ENCODE peak calls at places on chromosomes 16 and 17, in ten cellular contexts. C is ovary, S is mammary epithelial cell, M is fibroblast of lung, O is upper lobe of right lung, X is iPS DF 6.9, L is uterus, K is HAP-1, V is IMR-90, H is adrenal gland. W is an unnamed sample.
A peak's percentile ranks its signal among the peaks of the same experiment; 100 is the strongest.

GRCh38 chr17:81082177-81083073 is 47.5 kb downstream of the BAIAP2 start:
- DNase-seq in C (no peak), S (peak; percentile 77), M (no peak), O (peak; percentile 86), X (no peak), L (no peak), K (no peak), V (no peak), H (no peak), W (no peak)

GRCh38 chr17:35313875-35314409 is 59.5 kb downstream of the SLFN11 start:
- DNase-seq in C (peak; percentile 38), S (no peak), M (no peak), O (peak; percentile 63), X (no peak), L (peak; percentile 26), K (no peak), V (no peak), H (peak; percentile 16), W (peak; percentile 1)

GRCh38 chr16:80938035-80938927 is 68.4 kb downstream of the CMC2 start:
- DNase-seq in C (peak; percentile 55), S (peak; percentile 35), M (peak; percentile 94), O (no peak), X (no peak), L (peak; percentile 77), K (peak; percentile 51), V (peak; percentile 94), H (peak; percentile 86), W (no peak)

GRCh38 chr16:12771341-12771798 is 32.3 kb downstream of the CPPED1 start:
- DNase-seq in C (no peak), S (peak; percentile 48), M (no peak), O (no peak), X (no peak), L (no peak), K (no peak), V (no peak), H (no peak), W (no peak)

GRCh38 chr16:50635505-50636392 is 45.4 kb downstream of the SNX20 start:
- DNase-seq in C (no peak), S (no peak), M (no peak), O (no peak), X (no peak), L (no peak), K (peak; percentile 8), V (no peak), H (no peak), W (peak; percentile 31)

GRCh38 chr16:73068546-73069401 is 20.8 kb upstream of the ZFHX3 start:
- DNase-seq in C (no peak), S (peak; percentile 85), M (peak; percentile 96), O (peak; percentile 90), X (no peak), L (peak; percentile 64), K (no peak), V (peak; percentile 99), H (peak; percentile 61), W (no peak)

GRCh38 chr17:43094129-43094834 is 30.9 kb downstream of the BRCA1 start:
- DNase-seq in C (no peak), S (no peak), M (peak; percentile 36), O (no peak), X (no peak), L (no peak), K (no peak), V (peak; percentile 68), H (no peak), W (no peak)

GRCh38 chr17:80861892-80862291 is 129.7 kb upstream of the CHMP6 start:
- DNase-seq in C (no peak), S (peak; percentile 98), M (peak; percentile 49), O (no peak), X (no peak), L (no peak), K (no peak), V (peak; percentile 30), H (peak; percentile 22), W (no peak)

GRCh38 chr16:57611184-57611583 is 17.2 kb upstream of the ADGRG1 start:
- DNase-seq in C (no peak), S (no peak), M (peak; percentile 62), O (no peak), X (no peak), L (no peak), K (no peak), V (peak; percentile 81), H (no peak), W (no peak)

GRCh38 chr17:45320349-45320930 is 3.6 kb upstream of the MAP3K14 start:
- DNase-seq in C (no peak), S (peak; percentile 76), M (peak; percentile 42), O (no peak), X (no peak), L (no peak), K (no peak), V (peak; percentile 56), H (no peak), W (no peak)

GRCh38 chr17:15945493-15946209 is 721 bp downstream of the ADORA2B start:
- DNase-seq in C (peak; percentile 36), S (peak; percentile 36), M (peak; percentile 37), O (peak; percentile 79), X (no peak), L (no peak), K (no peak), V (peak; percentile 16), H (peak; percentile 13), W (no peak)

GRCh38 chr17:38705803-38706624 is 941 bp downstream of the MLLT6 start:
- DNase-seq in C (peak; percentile 79), S (peak; percentile 40), M (no peak), O (peak; percentile 76), X (no peak), L (peak; percentile 66), K (peak; percentile 84), V (no peak), H (no peak), W (no peak)

GRCh38 chr16:14658063-14658462 is 25.3 kb downstream of the BFAR start:
- DNase-seq in C (no peak), S (peak; percentile 67), M (no peak), O (no peak), X (no peak), L (no peak), K (no peak), V (no peak), H (no peak), W (no peak)

GRCh38 chr17:66172144-66172543 is 19.8 kb downstream of the CEP112 start:
- DNase-seq in C (no peak), S (no peak), M (no peak), O (no peak), X (no peak), L (no peak), K (no peak), V (no peak), H (no peak), W (no peak)

GRCh38 chr17:79393358-79394038 is 217.4 kb downstream of the RBFOX3 start:
- DNase-seq in C (peak; percentile 90), S (peak; percentile 43), M (peak; percentile 50), O (peak; percentile 88), X (peak; percentile 47), L (peak; percentile 58), K (peak; percentile 42), V (peak; percentile 40), H (peak; percentile 87), W (peak; percentile 76)

GRCh38 chr16:31706318-31706717 is 167.3 kb upstream of the ZNF267 start:
- DNase-seq in C (no peak), S (no peak), M (no peak), O (no peak), X (no peak), L (no peak), K (no peak), V (no peak), H (no peak), W (no peak)
- H3K36me3 ChIP-seq in C (no peaks in the 10 kb centered on the region), S (peaks cover 12% of the 10 kb centered on the region), M (peaks cover 1% of the 10 kb centered on the region), O (peaks cover 39% of the 10 kb centered on the region), X (peaks cover 32% of the 10 kb centered on the region), L (no peaks in the 10 kb centered on the region), K (peaks cover 48% of the 10 kb centered on the region), V (peaks cover 39% of the 10 kb centered on the region), H (no peaks in the 10 kb centered on the region), W (peaks cover 54% of the 10 kb centered on the region)

GRCh38 chr17:17725853-17726720 is 44.8 kb downstream of the RAI1 start:
- DNase-seq in C (no peak), S (no peak), M (no peak), O (no peak), X (no peak), L (no peak), K (no peak), V (no peak), H (no peak), W (no peak)
- H3K4me3 ChIP-seq in C (no peak overlapping the region), S (no peak overlapping the region), M (no peak overlapping the region), O (no peak overlapping the region), X (no peak overlapping the region), L (no peak overlapping the region), K (no peak overlapping the region), V (no peak overlapping the region), H (no peak overlapping the region), W (no peak overlapping the region)

DNA sequence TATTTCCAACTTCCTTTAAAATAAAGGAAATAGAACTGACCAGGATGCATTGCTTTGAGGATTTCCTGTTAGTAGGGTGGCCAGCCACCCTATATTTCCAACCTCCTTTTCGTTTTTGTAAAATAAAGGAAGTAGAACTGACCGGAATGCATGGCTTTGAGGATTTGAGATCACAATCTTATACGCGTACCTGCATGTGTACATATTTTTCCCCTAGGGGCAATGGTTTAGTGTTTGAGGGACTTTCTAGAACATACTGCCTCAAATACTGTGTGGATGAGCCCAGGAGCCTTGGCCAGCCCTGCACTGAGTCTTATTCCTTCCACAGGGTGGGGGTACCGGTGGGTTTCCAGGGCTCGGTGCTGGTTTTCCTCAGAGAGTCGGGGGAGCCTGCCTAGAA is 25.6 kb downstream of the MAPK8IP3 start:
- DNase-seq in C (no peak), S (no peak), M (no peak), O (no peak), X (no peak), L (no peak), K (no peak), V (no peak), H (no peak), W (no peak)
- H3K36me3 ChIP-seq in C (no peaks in the 10 kb centered on the region), S (no peaks in the 10 kb centered on the region), M (peaks cover 34% of the 10 kb centered on the region), O (peaks cover 65% of the 10 kb centered on the region), X (peaks cover 13% of the 10 kb centered on the region), L (no peaks in the 10 kb centered on the region), K (peaks cover 17% of the 10 kb centered on the region), V (peaks cover 69% of the 10 kb centered on the region), H (no peaks in the 10 kb centered on the region), W (peaks cover 42% of the 10 kb centered on the region)

GRCh38 chr17:40310882-40311391 is 2.0 kb downstream of the RARA start:
- DNase-seq in C (no peak), S (no peak), M (no peak), O (no peak), X (no peak), L (no peak), K (no peak), V (no peak), H (peak; percentile 61), W (no peak)

GRCh38 chr17:40312893-40313659 is 4.1 kb downstream of the RARA start:
- DNase-seq in C (no peak), S (no peak), M (no peak), O (no peak), X (no peak), L (no peak), K (no peak), V (no peak), H (no peak), W (no peak)

GRCh38 chr17:40313660-40314556 is 4.9 kb downstream of the RARA start:
- DNase-seq in C (no peak), S (no peak), M (no peak), O (no peak), X (no peak), L (peak; percentile 12), K (no peak), V (no peak), H (no peak), W (no peak)

GRCh38 chr17:40311575-40311974 is 2.6 kb downstream of the RARA start:
- DNase-seq in C (peak; percentile 70), S (peak; percentile 51), M (no peak), O (peak; percentile 82), X (no peak), L (no peak), K (no peak), V (no peak), H (peak; percentile 76), W (no peak)

GRCh38 chr17:40312131-40312731 is 3.3 kb downstream of the RARA start:
- DNase-seq in C (no peak), S (peak; percentile 56), M (no peak), O (peak; percentile 68), X (no peak), L (no peak), K (no peak), V (no peak), H (no peak), W (no peak)
- H3K4me3 ChIP-seq in C (no peak overlapping the region), S (no peak overlapping the region), M (no peak overlapping the region), O (no peak overlapping the region), X (no peak overlapping the region), L (no peak overlapping the region), K (no peak overlapping the region), V (no peak overlapping the region), H (no peak overlapping the region), W (peak overlapping the region; percentile 7)

W was measured in GM06990.